ENCODE peak calls at places on chromosomes 16 and 17, in five cellular contexts. One of them, this sample, is unnamed.

GRCh38 chr17:67434061-67434525 is 57.0 kb downstream of the PITPNC1 start:
- DNase-seq in K562: no peak
- DNase-seq in IMR-90: no peak
- DNase-seq in A549: no peak
- DNase-seq in HepG2: no peak
- DNase-seq in this sample: no peak

GRCh38 chr17:1022278-1023024 is 25.5 kb downstream of the TIMM22 start:
- DNase-seq in K562: no peak
- DNase-seq in IMR-90: no peak
- DNase-seq in A549: no peak
- DNase-seq in HepG2: no peak
- DNase-seq in this sample: no peak

GRCh38 chr16:2597560-2597902 is 59.7 kb downstream of the PDPK1 start:
- DNase-seq in K562: no peak
- DNase-seq in IMR-90: no peak
- DNase-seq in A549: no peak
- DNase-seq in HepG2: no peak
- DNase-seq in this sample: no peak

GRCh38 chr16:11392041-11392581 is 46.9 kb downstream of the RMI2 start:
- DNase-seq in K562: no peak
- DNase-seq in IMR-90: no peak
- DNase-seq in A549: no peak
- DNase-seq in HepG2: no peak
- DNase-seq in this sample: no peak

GRCh38 chr17:40551091-40551873 is 14.0 kb downstream of the CCR7 start:
- DNase-seq in K562: peak
- DNase-seq in IMR-90: peak
- DNase-seq in A549: peak
- DNase-seq in HepG2: peak
- DNase-seq in this sample: no peak

GRCh38 chr17:47203984-47204721 is 5.0 kb upstream of the MYL4 start:
- DNase-seq in K562: peak
- DNase-seq in IMR-90: peak
- DNase-seq in A549: no peak
- DNase-seq in HepG2: no peak
- DNase-seq in this sample: no peak

GRCh38 chr16:1398826-1399581 is 15.5 kb downstream of the UNKL start:
- DNase-seq in K562: no peak
- DNase-seq in IMR-90: no peak
- DNase-seq in A549: no peak
- DNase-seq in HepG2: no peak
- DNase-seq in this sample: no peak

GRCh38 chr17:16258916-16259315 is 41.9 kb downstream of the PIGL start:
- DNase-seq in K562: no peak
- DNase-seq in IMR-90: peak
- DNase-seq in A549: no peak
- DNase-seq in HepG2: no peak
- DNase-seq in this sample: no peak

GRCh38 chr16:67860589-67861398 is 12.1 kb upstream of the EDC4 start:
- DNase-seq in K562: peak
- DNase-seq in IMR-90: peak
- DNase-seq in A549: no peak
- DNase-seq in HepG2: no peak
- DNase-seq in this sample: no peak

GRCh38 chr16:70160821-70161220 is 12.8 kb upstream of the CLEC18C start:
- DNase-seq in K562: no peak
- DNase-seq in IMR-90: no peak
- DNase-seq in A549: no peak
- DNase-seq in HepG2: no peak
- DNase-seq in this sample: no peak

GRCh38 chr17:57927048-57927723 is 28.0 kb downstream of the CUEDC1 start:
- DNase-seq in K562: no peak
- DNase-seq in IMR-90: peak
- DNase-seq in A549: no peak
- DNase-seq in HepG2: no peak
- DNase-seq in this sample: no peak

GRCh38 chr16:9092963-9093477 is 1.6 kb downstream of the HAPSTR1 start:
- DNase-seq in K562: peak
- DNase-seq in IMR-90: no peak
- DNase-seq in A549: no peak
- DNase-seq in HepG2: no peak
- DNase-seq in this sample: no peak

GRCh38 chr17:6701719-6702118 is 11.4 kb downstream of the SLC13A5 start:
- DNase-seq in K562: peak
- DNase-seq in IMR-90: no peak
- DNase-seq in A549: peak
- DNase-seq in HepG2: peak
- DNase-seq in this sample: no peak
- TF ChIP-seq SMC3 in K562: no peak
- TF ChIP-seq SMC3 in IMR-90: no peak
- TF ChIP-seq SMC3 in A549: no peak
- TF ChIP-seq SMC3 in HepG2: no peak
- TF ChIP-seq SMC3 in this sample: no peak

DNA sequence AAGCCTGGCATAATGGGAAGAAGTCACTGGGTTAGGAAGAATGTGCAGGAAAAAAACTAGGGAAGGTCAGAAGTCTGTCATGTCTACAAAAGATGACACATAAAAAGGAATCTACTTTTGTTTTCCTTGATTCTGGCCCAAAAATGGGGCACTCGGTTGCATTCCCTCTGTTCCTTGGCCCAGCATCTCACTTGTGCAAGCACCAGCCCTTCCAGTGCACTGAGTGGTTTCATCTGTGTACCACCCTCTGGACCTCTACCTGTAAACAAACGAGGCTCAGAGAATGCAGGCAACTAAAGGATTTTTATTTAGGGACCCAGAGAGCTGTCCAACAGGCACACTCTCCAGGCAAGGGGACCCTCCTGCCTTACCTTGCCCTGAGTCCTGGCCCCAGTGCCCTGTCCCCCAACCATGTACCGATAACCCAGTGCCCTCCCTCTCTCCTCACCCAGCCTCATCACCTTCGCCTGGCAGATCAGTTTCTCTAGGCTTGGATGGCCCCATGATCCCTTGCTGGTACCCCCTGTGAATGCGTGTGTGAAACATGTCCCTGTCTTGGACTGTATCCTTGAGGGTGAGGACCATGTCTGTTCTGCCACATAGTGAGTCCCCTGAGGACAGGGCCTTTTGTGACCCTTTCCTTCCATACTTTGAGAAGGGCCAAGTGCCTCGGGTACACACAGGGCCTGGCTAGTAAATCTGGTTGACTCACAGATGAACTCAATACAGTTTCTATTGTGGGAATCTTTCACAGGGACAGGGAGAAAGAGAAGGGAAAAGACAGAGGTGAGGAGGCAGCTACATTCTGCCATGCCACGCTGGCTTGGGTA is 13.3 kb downstream of the NXPH3 start:
- DNase-seq in K562: no peak
- DNase-seq in IMR-90: peak
- DNase-seq in A549: no peak
- DNase-seq in HepG2: no peak
- DNase-seq in this sample: no peak
- TF ChIP-seq SMC3 in K562: no peak
- TF ChIP-seq SMC3 in IMR-90: no peak
- TF ChIP-seq SMC3 in A549: no peak
- TF ChIP-seq SMC3 in HepG2: no peak
- TF ChIP-seq SMC3 in this sample: no peak

DNA sequence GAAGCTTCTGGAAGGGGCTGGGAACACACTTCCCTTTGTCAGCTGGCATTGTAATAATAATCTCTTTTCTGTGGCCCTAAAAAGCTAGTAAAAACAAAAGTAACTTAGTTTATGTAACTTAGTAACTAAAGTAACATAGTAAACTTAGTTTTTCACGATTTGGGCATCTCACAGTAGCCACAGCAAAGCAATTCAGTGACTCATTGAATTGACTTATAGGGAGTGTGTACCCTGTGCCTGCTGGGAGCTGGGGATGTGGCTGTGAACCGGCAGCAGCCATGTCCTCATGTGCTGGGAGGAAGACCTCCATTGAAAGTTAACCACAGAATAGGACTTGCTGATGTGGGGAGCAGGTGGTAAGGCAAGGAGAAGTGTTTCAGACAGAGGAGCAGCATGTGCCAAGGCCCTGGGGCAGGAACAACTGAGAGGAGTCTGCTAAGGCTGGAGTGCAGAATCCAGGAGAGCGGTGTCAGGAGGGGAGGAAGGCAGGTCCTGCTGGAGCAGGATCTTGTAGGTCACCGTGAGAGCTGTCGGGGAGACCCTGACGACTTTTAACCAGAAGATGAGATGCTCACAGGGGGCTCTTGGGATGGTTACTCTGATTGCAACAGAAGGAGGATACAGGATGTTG is 112.8 kb downstream of the PLCG2 start:
- DNase-seq in K562: no peak
- DNase-seq in IMR-90: no peak
- DNase-seq in A549: no peak
- DNase-seq in HepG2: no peak
- DNase-seq in this sample: no peak
- TF ChIP-seq SMC3 in K562: no peak
- TF ChIP-seq SMC3 in IMR-90: no peak
- TF ChIP-seq SMC3 in A549: no peak
- TF ChIP-seq SMC3 in HepG2: no peak
- TF ChIP-seq SMC3 in this sample: no peak

GRCh38 chr16:397135-397661 is at the start of gene NME4:
- DNase-seq in K562: peak
- DNase-seq in IMR-90: no peak
- DNase-seq in A549: no peak
- DNase-seq in HepG2: no peak
- DNase-seq in this sample: no peak

GRCh38 chr16:399278-400019 is 2.2 kb upstream of the DECR2 start:
- DNase-seq in K562: peak
- DNase-seq in IMR-90: no peak
- DNase-seq in A549: no peak
- DNase-seq in HepG2: no peak
- DNase-seq in this sample: no peak

GRCh38 chr16:396605-397004 is 394 bp upstream of the NME4 start:
- DNase-seq in K562: peak
- DNase-seq in IMR-90: peak
- DNase-seq in A549: peak
- DNase-seq in HepG2: peak
- DNase-seq in this sample: no peak

GRCh38 chr16:398551-399277 is 1.7 kb downstream of the NME4 start:
- DNase-seq in K562: peak
- DNase-seq in IMR-90: no peak
- DNase-seq in A549: no peak
- DNase-seq in HepG2: no peak
- DNase-seq in this sample: no peak

GRCh38 chr16:397736-398332 is 835 bp downstream of the NME4 start:
- DNase-seq in K562: peak
- DNase-seq in IMR-90: peak
- DNase-seq in A549: peak
- DNase-seq in HepG2: peak
- DNase-seq in this sample: no peak
- TF ChIP-seq SMC3 in K562: peak
- TF ChIP-seq SMC3 in IMR-90: no peak
- TF ChIP-seq SMC3 in A549: no peak
- TF ChIP-seq SMC3 in HepG2: no peak
- TF ChIP-seq SMC3 in this sample: no peak

GRCh38 chr17:4035081-4035680 is 70.9 kb upstream of the ATP2A3 start:
- DNase-seq in K562: no peak
- DNase-seq in IMR-90: no peak
- DNase-seq in A549: no peak
- DNase-seq in HepG2: no peak
- DNase-seq in this sample: no peak

GRCh38 chr17:4032245-4032644 is 68.0 kb upstream of the ATP2A3 start:
- DNase-seq in K562: no peak
- DNase-seq in IMR-90: no peak
- DNase-seq in A549: no peak
- DNase-seq in HepG2: no peak
- DNase-seq in this sample: no peak

GRCh38 chr17:4033751-4034251 is 69.6 kb upstream of the ATP2A3 start:
- DNase-seq in K562: no peak
- DNase-seq in IMR-90: no peak
- DNase-seq in A549: no peak
- DNase-seq in HepG2: peak
- DNase-seq in this sample: no peak

GRCh38 chr17:4028436-4028835 is 64.2 kb upstream of the ATP2A3 start:
- DNase-seq in K562: no peak
- DNase-seq in IMR-90: no peak
- DNase-seq in A549: no peak
- DNase-seq in HepG2: no peak
- DNase-seq in this sample: no peak

GRCh38 chr17:4032738-4033137 is 68.5 kb upstream of the ATP2A3 start:
- DNase-seq in K562: no peak
- DNase-seq in IMR-90: no peak
- DNase-seq in A549: no peak
- DNase-seq in HepG2: no peak
- DNase-seq in this sample: no peak
- TF ChIP-seq SMC3 in K562: no peak
- TF ChIP-seq SMC3 in IMR-90: no peak
- TF ChIP-seq SMC3 in A549: no peak
- TF ChIP-seq SMC3 in HepG2: no peak
- TF ChIP-seq SMC3 in this sample: no peak

GRCh38 chr17:79945591-79946255 is 89.9 kb downstream of the TBC1D16 start:
- DNase-seq in K562: no peak
- DNase-seq in IMR-90: no peak
- DNase-seq in A549: no peak
- DNase-seq in HepG2: no peak
- DNase-seq in this sample: no peak

GRCh38 chr17:79942591-79943353 is 92.9 kb downstream of the TBC1D16 start:
- DNase-seq in K562: no peak
- DNase-seq in IMR-90: peak
- DNase-seq in A549: no peak
- DNase-seq in HepG2: no peak
- DNase-seq in this sample: no peak

GRCh38 chr17:79943354-79944241 is 92.1 kb downstream of the TBC1D16 start:
- DNase-seq in K562: peak
- DNase-seq in IMR-90: no peak
- DNase-seq in A549: no peak
- DNase-seq in HepG2: no peak
- DNase-seq in this sample: no peak

GRCh38 chr17:79944821-79945391 is 90.8 kb downstream of the TBC1D16 start:
- DNase-seq in K562: no peak
- DNase-seq in IMR-90: no peak
- DNase-seq in A549: no peak
- DNase-seq in HepG2: no peak
- DNase-seq in this sample: no peak

DNA sequence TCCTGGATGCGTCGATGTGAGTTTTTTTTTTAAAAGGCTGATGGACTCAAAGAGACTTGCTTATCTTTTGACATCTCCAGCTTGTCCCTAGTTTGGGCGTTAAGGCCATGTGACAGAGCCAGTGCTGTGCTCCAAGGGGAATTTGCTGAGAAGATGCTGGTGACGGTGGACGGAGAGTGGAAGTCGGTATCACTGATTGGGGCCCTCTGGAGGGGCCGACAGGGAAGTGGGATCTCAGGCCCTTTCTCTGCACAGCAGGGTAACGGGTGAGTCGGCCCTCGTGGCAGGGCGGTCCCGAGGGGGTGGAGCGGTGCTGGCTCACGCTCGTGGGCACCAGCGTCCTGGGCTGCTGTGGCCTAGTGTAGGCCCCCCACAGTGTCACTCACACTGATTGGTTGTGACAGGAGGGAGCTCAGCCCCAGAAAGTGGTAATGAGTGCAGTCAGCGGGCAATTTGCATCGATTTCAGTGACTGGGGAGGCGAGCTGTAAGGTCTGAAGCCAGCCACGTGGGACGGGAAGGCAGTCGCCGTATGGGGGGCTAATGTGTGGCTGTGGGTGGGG is 91.3 kb downstream of the TBC1D16 start:
- DNase-seq in K562: no peak
- DNase-seq in IMR-90: no peak
- DNase-seq in A549: no peak
- DNase-seq in HepG2: no peak
- DNase-seq in this sample: no peak
- TF ChIP-seq SMC3 in K562: no peak
- TF ChIP-seq SMC3 in IMR-90: no peak
- TF ChIP-seq SMC3 in A549: no peak
- TF ChIP-seq SMC3 in HepG2: no peak
- TF ChIP-seq SMC3 in this sample: no peak